ENCODE peak calls at places on chromosomes 11 and 22, in five cellular contexts. G is AG04450, H is H1, F is astrocyte of the spinal cord, N is adrenal gland. E is an unnamed sample.

GRCh38 chr11:61149624-61150615 is 11.3 kb downstream of the VPS37C start:
- DNase-seq in G (peak), H (no peak), F (no peak), N (no peak), E (peak)

GRCh38 chr22:47114813-47115517 is 352.5 kb downstream of the TBC1D22A start:
- DNase-seq in G (no peak), H (no peak), F (no peak), N (no peak), E (no peak)

GRCh38 chr11:9840460-9841004 is 176.7 kb downstream of the SWAP70 start:
- DNase-seq in G (no peak), H (no peak), F (no peak), N (no peak), E (no peak)

GRCh38 chr22:23522642-23523251 is 57.3 kb downstream of the IGLL1 start:
- DNase-seq in G (no peak), H (no peak), F (peak), N (no peak), E (no peak)

GRCh38 chr22:22820626-22821025 is 67.0 kb upstream of the IGLL5 start:
- DNase-seq in G (no peak), H (no peak), F (no peak), N (no peak), E (no peak)

GRCh38 chr11:46906596-46906995 is 11.8 kb downstream of the LRP4 start:
- DNase-seq in G (no peak), H (peak), F (peak), N (no peak), E (no peak)

GRCh38 chr11:45881708-45882368 is 3.6 kb upstream of the MAPK8IP1 start:
- DNase-seq in G (no peak), H (no peak), F (no peak), N (no peak), E (no peak)

GRCh38 chr11:62694455-62695167 is 5.3 kb upstream of the LRRN4CL start:
- DNase-seq in G (peak), H (peak), F (peak), N (peak), E (peak)

GRCh38 chr11:119705362-119705761 is 23.6 kb downstream of the NECTIN1 start:
- DNase-seq in G (no peak), H (no peak), F (no peak), N (no peak), E (no peak)

GRCh38 chr11:102840018-102840417 is 3.4 kb downstream of the MMP3 start:
- DNase-seq in G (no peak), H (no peak), F (no peak), N (no peak), E (no peak)

GRCh38 chr11:132972565-132972964 is 559.7 kb downstream of the OPCML start:
- DNase-seq in G (no peak), H (no peak), F (no peak), N (no peak), E (peak)

GRCh38 chr11:95599959-95600586 is 189.5 kb downstream of the FAM76B start:
- DNase-seq in G (no peak), H (no peak), F (no peak), N (no peak), E (no peak)

GRCh38 chr22:30047364-30047738 is 32.9 kb upstream of the HORMAD2 start:
- DNase-seq in G (no peak), H (no peak), F (no peak), N (no peak), E (no peak)

GRCh38 chr22:44409691-44410316 is 88.2 kb downstream of the RTL6 start:
- DNase-seq in G (no peak), H (no peak), F (no peak), N (no peak), E (no peak)

GRCh38 chr11:72413914-72414628 is 20.3 kb downstream of the CLPB start:
- DNase-seq in G (peak), H (peak), F (peak), N (peak), E (peak)

GRCh38 chr22:28547132-28547842 is 132.4 kb downstream of the TTC28 start:
- DNase-seq in G (no peak), H (no peak), F (peak), N (no peak), E (no peak)

GRCh38 chr11:10725907-10726253 is 25.2 kb upstream of the CTR9 start:
- DNase-seq in G (no peak), H (no peak), F (no peak), N (no peak), E (no peak)

GRCh38 chr22:23278883-23279675 is 98.8 kb downstream of the BCR start:
- DNase-seq in G (no peak), H (no peak), F (no peak), N (no peak), E (no peak)

GRCh38 chr22:24758164-24758799 is 16.2 kb downstream of the PIWIL3 start:
- DNase-seq in G (peak), H (peak), F (peak), N (peak), E (peak)

GRCh38 chr11:71489311-71490043 is 36.5 kb downstream of the NADSYN1 start:
- DNase-seq in G (peak), H (peak), F (peak), N (no peak), E (no peak)

GRCh38 chr11:78131956-78132355 is 7.5 kb downstream of the ALG8 start:
- DNase-seq in G (no peak), H (no peak), F (peak), N (no peak), E (no peak)

GRCh38 chr11:8867856-8868705 is 42.9 kb upstream of the AKIP1 start:
- DNase-seq in G (no peak), H (no peak), F (peak), N (no peak), E (no peak)

GRCh38 chr11:92211576-92212167 is 12.9 kb upstream of the FAT3 start:
- DNase-seq in G (peak), H (no peak), F (peak), N (no peak), E (peak)

GRCh38 chr11:80958414-80958813 is 1517.6 kb upstream of the TENM4 start:
- DNase-seq in G (peak), H (no peak), F (peak), N (no peak), E (no peak)

GRCh38 chr11:70487160-70487559 is 88.8 kb downstream of the CTTN start:
- DNase-seq in G (no peak), H (no peak), F (no peak), N (no peak), E (no peak)

GRCh38 chr11:45939836-45940235 is 17.4 kb downstream of the LARGE2 start:
- DNase-seq in G (no peak), H (no peak), F (no peak), N (no peak), E (no peak)

GRCh38 chr22:24066260-24066659 is 55.2 kb downstream of the CABIN1 start:
- DNase-seq in G (no peak), H (no peak), F (no peak), N (no peak), E (no peak)

GRCh38 chr22:36369004-36369921 is 18.5 kb downstream of the MYH9 start:
- DNase-seq in G (no peak), H (no peak), F (peak), N (no peak), E (no peak)

GRCh38 chr22:36367066-36367465 is 20.7 kb downstream of the MYH9 start:
- DNase-seq in G (no peak), H (no peak), F (no peak), N (no peak), E (no peak)

GRCh38 chr22:36367479-36367878 is 20.3 kb downstream of the MYH9 start:
- DNase-seq in G (no peak), H (no peak), F (no peak), N (no peak), E (no peak)

GRCh38 chr22:36369922-36370781 is 17.6 kb downstream of the MYH9 start:
- DNase-seq in G (no peak), H (no peak), F (peak), N (peak), E (no peak)

DNA sequence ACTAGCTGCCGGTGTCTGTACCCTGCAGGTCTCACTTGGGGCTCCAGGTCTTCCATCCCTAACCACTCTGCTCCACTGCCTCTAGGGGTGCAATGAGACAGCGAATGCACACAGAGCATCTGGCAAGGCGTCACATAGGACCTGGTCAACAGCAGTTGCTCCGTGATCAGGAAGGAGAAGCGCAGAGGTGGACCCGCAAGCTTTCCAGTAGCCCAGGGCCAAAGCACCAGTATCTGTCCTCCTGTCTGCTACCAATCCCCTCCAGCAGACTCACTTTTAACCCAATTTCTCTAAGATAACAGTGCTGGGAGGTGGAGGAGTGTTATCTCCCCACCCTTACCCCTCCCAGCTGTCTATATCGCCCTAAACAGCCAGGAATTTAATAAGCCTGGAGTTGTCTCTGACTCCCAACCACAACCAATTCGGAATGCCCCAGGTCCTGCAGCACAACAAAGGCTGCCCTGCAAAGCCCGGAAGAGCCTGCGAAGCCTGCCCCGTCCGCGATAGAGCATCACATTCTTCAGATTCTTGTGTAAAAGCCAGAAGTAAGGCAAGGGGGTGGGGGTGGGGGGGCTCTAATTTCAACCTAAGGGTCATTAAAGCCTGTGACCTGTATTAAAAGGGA is 19.3 kb downstream of the MYH9 start:
- DNase-seq in G (peak), H (no peak), F (peak), N (no peak), E (no peak)
- TF ChIP-seq CTCF in G (peak), H (peak), F (peak), N (no peak), E (peak)

GRCh38 chr11:124884340-124884739 is 13.3 kb downstream of the ROBO4 start:
- DNase-seq in G (no peak), H (no peak), F (no peak), N (no peak), E (no peak)

GRCh38 chr11:124880958-124881357 is 15.7 kb downstream of the ROBO3 start:
- DNase-seq in G (no peak), H (no peak), F (no peak), N (no peak), E (no peak)

GRCh38 chr11:124884869-124885479 is 12.7 kb downstream of the ROBO4 start:
- DNase-seq in G (no peak), H (no peak), F (no peak), N (no peak), E (no peak)

GRCh38 chr11:124879999-124880611 is 14.9 kb downstream of the ROBO3 start:
- DNase-seq in G (no peak), H (no peak), F (no peak), N (peak), E (no peak)

DNA sequence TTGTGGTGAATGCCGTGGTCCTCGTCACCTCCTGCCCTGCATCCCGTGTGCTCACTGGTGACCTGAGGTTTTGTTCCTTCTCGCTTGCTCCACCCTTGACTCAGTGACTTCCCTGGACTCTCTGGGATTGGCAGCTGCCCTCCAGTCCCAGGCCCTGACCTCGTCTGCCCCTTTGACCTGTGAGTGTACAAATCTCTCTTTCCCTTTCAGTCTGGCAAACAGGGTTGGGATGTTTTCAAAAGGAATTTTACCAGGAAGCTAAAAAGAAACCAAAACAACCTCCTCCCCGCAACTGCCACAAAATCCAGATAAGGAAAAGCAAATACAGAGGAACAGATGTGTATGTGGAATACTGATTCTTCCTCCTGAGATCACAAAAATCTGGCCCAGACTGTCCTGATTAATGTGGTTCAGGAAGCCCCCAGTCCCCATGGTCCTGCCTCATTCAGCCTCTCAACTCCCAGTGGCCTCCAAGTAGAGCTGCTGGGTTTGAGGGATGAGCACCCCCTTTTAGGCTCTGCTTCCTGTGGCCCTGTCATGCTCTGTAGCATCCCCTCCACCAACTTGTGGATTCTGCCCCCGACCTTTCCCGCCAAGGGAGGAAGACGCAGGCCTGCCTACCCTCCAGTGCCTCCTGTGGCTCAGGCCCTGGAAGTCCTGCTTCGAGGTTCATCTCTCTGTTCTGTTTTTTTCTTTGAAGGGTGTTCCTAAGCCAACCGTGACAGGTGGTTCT is 15.2 kb downstream of the ROBO4 start:
- DNase-seq in G (no peak), H (no peak), F (peak), N (peak), E (no peak)
- TF ChIP-seq CTCF in G (no peak), H (peak), F (no peak), N (no peak), E (no peak)

DNA sequence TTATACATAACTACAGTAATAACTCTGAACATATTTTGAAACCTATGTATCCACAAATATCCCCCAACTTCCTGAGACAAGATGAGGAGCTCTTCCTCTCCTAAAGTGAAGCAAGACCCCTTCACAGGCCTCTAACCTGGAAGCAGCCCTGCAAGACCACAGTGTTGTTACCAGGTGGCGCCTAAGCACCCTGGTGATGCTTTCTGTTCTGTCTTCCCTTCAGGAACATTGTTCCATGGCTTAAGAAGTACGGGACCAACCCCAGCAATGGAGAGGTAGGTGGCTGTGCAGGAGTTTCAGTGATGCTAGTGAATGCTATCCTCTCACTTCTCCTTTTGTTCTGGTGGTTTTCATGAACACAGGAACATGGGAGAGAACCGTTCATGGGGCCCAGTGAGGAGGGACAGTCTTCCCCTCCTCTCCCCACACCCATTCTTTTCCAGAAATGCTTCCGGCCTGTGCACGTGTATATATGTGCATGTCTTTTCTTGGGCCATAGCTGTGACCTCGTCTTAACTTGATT is 6.4 kb downstream of the PPIL2 start:
- DNase-seq in G (no peak), H (no peak), F (no peak), N (no peak), E (no peak)
- TF ChIP-seq CTCF in G (no peak), H (no peak), F (no peak), N (no peak), E (no peak)

DNA sequence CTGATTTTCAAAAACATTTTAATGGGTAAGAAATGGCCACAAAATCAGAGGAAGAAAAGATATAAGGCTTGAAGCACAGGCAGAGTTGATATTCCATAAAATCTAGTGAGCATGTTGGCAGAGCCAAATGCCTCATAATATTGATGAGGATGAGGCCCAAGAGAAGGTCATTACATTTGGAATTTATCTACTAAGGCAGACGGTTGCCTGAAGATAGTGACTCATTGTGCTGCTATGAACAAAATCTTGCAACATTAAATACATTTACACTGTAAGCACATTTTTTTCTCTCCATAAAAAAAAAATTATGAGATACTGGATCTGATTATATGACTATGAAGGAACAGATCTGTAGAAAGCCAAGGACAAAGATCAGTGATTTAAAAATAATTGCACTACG is 881.4 kb upstream of the CHORDC1 start:
- DNase-seq in G (peak), H (no peak), F (peak), N (no peak), E (no peak)
- TF ChIP-seq CTCF in G (no peak), H (no peak), F (no peak), N (no peak), E (no peak)

DNA sequence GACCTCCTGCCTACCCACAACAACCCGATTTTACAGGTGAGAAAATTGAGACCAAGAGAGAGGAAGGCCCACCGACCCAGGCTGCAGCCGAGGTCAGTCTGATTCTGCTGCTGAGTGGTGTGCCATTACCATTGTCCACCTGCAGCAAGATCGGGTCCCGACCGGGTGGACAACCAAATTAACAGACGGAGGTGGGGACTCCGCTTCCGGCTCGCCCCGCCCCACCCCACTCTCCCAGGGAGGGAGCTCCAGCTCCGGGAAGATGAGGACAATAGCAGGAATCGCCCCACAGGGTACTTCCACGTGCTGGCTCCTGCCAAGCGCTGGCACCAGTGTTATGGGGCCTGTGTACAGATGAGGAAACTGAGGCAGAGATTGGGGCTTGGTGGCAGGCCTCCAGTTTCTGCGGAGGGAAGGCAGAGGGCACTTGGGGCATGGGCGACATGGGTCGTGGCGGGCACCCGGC is 425 bp upstream of the KDELR3 start:
- DNase-seq in G (no peak), H (no peak), F (no peak), N (no peak), E (no peak)
- TF ChIP-seq CTCF in G (no peak), H (no peak), F (no peak), N (no peak), E (no peak)

GRCh38 chr22:31692186-31692886 is 30.3 kb upstream of the PISD start:
- DNase-seq in G (peak), H (no peak), F (peak), N (no peak), E (no peak)
- TF ChIP-seq CTCF in G (no peak), H (no peak), F (no peak), N (no peak), E (no peak)

GRCh38 chr22:17171016-17171312 is 11.9 kb upstream of the HDHD5 start:
- DNase-seq in G (no peak), H (no peak), F (no peak), N (no peak), E (no peak)
- TF ChIP-seq CTCF in G (no peak), H (peak), F (peak), N (no peak), E (no peak)

DNA sequence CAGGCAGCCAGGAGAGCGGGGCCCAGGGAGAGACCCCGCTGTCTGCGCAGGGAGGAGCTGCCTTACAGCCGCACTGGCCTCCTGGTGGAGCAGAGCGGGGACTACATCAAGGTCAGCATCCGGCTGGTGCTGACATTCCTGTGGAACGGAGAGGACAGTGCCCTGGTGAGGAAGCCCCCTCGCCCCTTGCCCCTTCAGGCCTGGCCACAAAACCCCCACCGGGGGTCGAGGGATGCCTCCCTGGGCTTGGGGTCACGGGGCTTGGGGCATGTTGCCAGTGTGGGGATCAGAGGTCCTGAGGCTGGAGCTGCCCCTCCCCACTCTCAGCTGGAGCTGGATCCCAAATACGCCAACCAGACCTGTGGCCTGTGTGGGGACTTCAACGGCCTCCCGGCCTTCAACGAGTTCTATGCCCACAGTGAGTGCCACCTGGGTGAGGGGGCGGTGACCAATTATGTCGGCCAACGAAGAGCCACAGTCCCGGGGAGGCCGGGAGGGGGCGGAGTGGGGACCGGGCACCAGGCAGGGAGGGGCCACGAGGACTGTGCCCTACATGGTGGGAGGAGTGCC is 4.2 kb downstream of the MUC5B start:
- DNase-seq in G (no peak), H (peak), F (no peak), N (no peak), E (no peak)
- TF ChIP-seq CTCF in G (peak), H (peak), F (peak), N (no peak), E (peak)

E was measured in neural crest cell.